ENCODE peak calls at places on chromosomes 4 and X, in nine cellular contexts. Y, R, I, H, B, O, Q, W and X are unnamed samples. For H3K27me3, the result is how much of the 10 kb centered on the place peaks cover.

GRCh38 chr4:41796545-41797210 is 48.2 kb upstream of the PHOX2B start:
- DNase-seq in B (no peak), W (no peak), Y (no peak), O (no peak), Q (no peak), R (peak), I (no peak), H (no peak), X (no peak)

GRCh38 chr4:154741877-154742851 is 1.6 kb upstream of the LRAT start:
- DNase-seq in Q (peak), O (no peak), W (peak), B (no peak), Y (no peak), H (no peak), I (no peak), R (peak), X (no peak)

GRCh38 chr4:156971623-156972369 is at the start of gene PDGFC:
- DNase-seq in R (peak), I (peak), B (peak), H (peak), Q (peak), O (peak), Y (no peak), W (peak), X (peak)

GRCh38 chrX:12975999-12976558 is 1.2 kb downstream of the TMSB4X start:
- DNase-seq in Q (peak), R (peak), H (peak), O (peak), W (peak), B (peak), I (peak), Y (no peak), X (no peak)

GRCh38 chr4:3244002-3244401 is 5.0 kb upstream of the MSANTD1 start:
- DNase-seq in Y (no peak), R (no peak), H (no peak), O (no peak), B (no peak), I (no peak), Q (no peak), W (no peak), X (no peak)

GRCh38 chr4:25113915-25114904 is 46.0 kb downstream of the SEPSECS start:
- DNase-seq in O (no peak), R (no peak), Q (no peak), H (no peak), I (peak), Y (no peak), B (peak), W (peak), X (no peak)

GRCh38 chrX:143642426-143642825 is 6.5 kb upstream of the SLITRK4 start:
- DNase-seq in Y (no peak), Q (no peak), O (no peak), W (no peak), R (no peak), B (peak), H (no peak), I (no peak), X (no peak)

GRCh38 chr4:130125468-130125867 is 1029.5 kb downstream of the C4orf33 start:
- DNase-seq in B (no peak), O (no peak), Y (no peak), R (no peak), H (no peak), I (no peak), Q (no peak), W (peak), X (no peak)

GRCh38 chr4:139950568-139950967 is 203.4 kb downstream of the MAML3 start:
- DNase-seq in I (no peak), Q (no peak), R (no peak), O (no peak), B (no peak), Y (no peak), W (peak), H (no peak), X (no peak)

GRCh38 chrX:139930923-139931645 is 1.8 kb downstream of the ATP11C start:
- DNase-seq in R (peak), W (peak), B (peak), H (no peak), I (no peak), Q (peak), O (peak), Y (peak), X (no peak)

GRCh38 chr4:109235683-109236082 is 66.8 kb downstream of the COL25A1 start:
- DNase-seq in I (no peak), R (no peak), B (no peak), W (no peak), O (no peak), Q (no peak), H (no peak), Y (no peak), X (no peak)

GRCh38 chrX:155957843-155958242 is 39.7 kb upstream of the IL9R start:
- DNase-seq in H (no peak), Y (no peak), I (no peak), Q (no peak), O (no peak), B (no peak), R (peak), W (no peak), X (no peak)

GRCh38 chrX:149979126-149979644 is 40.9 kb upstream of the EOLA2 start:
- DNase-seq in R (no peak), I (no peak), Y (no peak), Q (no peak), B (no peak), W (no peak), O (no peak), H (no peak), X (no peak)

GRCh38 chr4:1011022-1011694 is at the start of gene FGFRL1:
- DNase-seq in Y (peak), B (peak), R (peak), W (peak), H (peak), O (peak), I (peak), Q (peak), X (no peak)

GRCh38 chrX:106802388-106803275 is at the start of gene TBC1D8B:
- DNase-seq in W (peak), O (peak), H (peak), Q (peak), B (peak), R (peak), I (peak), Y (no peak), X (peak)

GRCh38 chrX:106802063-106802387 is 448 bp upstream of the TBC1D8B start:
- DNase-seq in Q (no peak), W (peak), R (no peak), I (no peak), Y (no peak), O (no peak), H (no peak), B (no peak), X (no peak)
- H3K27me3 ChIP-seq in Q (under half), W (under half), R (under half), I (under half), Y (under half), O (under half), H (under half), B (under half), X (under half)

GRCh38 chrX:69222103-69223090 is 57.1 kb upstream of the PJA1 start:
- DNase-seq in B (peak), Y (peak), W (peak), H (peak), Q (peak), O (peak), R (peak), I (peak), X (peak)

GRCh38 chrX:69221239-69222102 is 56.2 kb upstream of the PJA1 start:
- DNase-seq in W (no peak), Q (no peak), R (peak), H (no peak), O (no peak), B (no peak), Y (no peak), I (no peak), X (peak)

GRCh38 chrX:69231903-69232302 is 66.7 kb upstream of the PJA1 start:
- DNase-seq in I (no peak), H (no peak), B (peak), O (no peak), W (no peak), R (no peak), Q (no peak), Y (no peak), X (no peak)

GRCh38 chrX:69229436-69229835 is 64.2 kb upstream of the PJA1 start:
- DNase-seq in B (peak), Q (no peak), Y (no peak), H (no peak), R (no peak), I (peak), W (peak), O (no peak), X (no peak)

GRCh38 chrX:69226459-69227158 is 61.4 kb upstream of the PJA1 start:
- DNase-seq in R (no peak), W (no peak), B (no peak), Y (no peak), I (no peak), Q (no peak), H (no peak), O (no peak), X (no peak)
- H3K27ac ChIP-seq in R (no peak), W (no peak), B (no peak), Y (no peak), I (no peak), Q (no peak), H (no peak), O (no peak), X (no peak)

DNA sequence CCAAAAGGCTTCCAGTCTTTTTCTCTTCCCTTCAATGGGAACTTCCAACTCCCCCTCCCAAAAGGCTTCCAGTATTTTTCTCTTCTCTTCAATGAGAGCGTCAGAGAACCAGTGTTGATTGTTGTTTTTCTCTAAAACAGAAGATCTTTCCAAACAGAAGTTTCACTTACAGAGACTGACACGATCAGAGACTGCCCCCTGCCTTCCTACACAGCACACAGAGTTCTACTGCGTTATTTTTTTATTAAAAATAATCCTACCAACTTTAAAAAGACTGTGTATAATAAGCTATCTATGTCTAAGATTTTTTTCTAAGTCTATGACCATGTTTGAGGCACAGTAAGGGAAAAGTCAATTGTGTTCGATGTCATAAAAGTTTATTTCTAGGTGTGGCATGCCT is 3.5 kb upstream of the HTR2C start:
- DNase-seq in O (no peak), Q (no peak), H (no peak), W (no peak), Y (no peak), B (peak), R (peak), I (no peak), X (no peak)
- H3K27me3 ChIP-seq in O (half or more), Q (under half), H (under half), W (under half), Y (under half), B (under half), R (under half), I (under half), X (under half)

GRCh38 chrX:115949900-115950822 is 220.4 kb upstream of the AGTR2 start:
- DNase-seq in H (peak), B (peak), Q (peak), I (no peak), Y (peak), O (no peak), R (peak), W (no peak), X (peak)
- H3K27ac ChIP-seq in H (no peak), B (no peak), Q (no peak), I (no peak), Y (no peak), O (no peak), R (no peak), W (no peak), X (no peak)

GRCh38 chrX:112612558-112612957 is 67.2 kb downstream of the LHFPL1 start:
- DNase-seq in O (no peak), I (no peak), Q (no peak), W (peak), Y (no peak), H (no peak), B (no peak), R (no peak), X (no peak)
- H3K27me3 ChIP-seq in O (under half), I (under half), Q (under half), W (under half), Y (under half), H (under half), B (under half), R (under half), X (under half)

GRCh38 chr4:105191621-105192210 is 45.0 kb downstream of the TET2 start:
- DNase-seq in H (no peak), I (peak), R (no peak), O (no peak), Q (no peak), Y (no peak), B (peak), W (peak), X (no peak)
- H3K27ac ChIP-seq in H (peak), I (no peak), R (no peak), O (no peak), Q (no peak), Y (no peak), B (peak), W (no peak), X (no peak)

GRCh38 chrX:56783996-56784620 is 55.1 kb downstream of the NBDY start:
- DNase-seq in B (no peak), I (no peak), Q (peak), O (no peak), H (no peak), Y (no peak), R (no peak), W (no peak), X (peak)
- H3K27me3 ChIP-seq in B (under half), I (under half), Q (under half), O (under half), H (under half), Y (under half), R (under half), W (under half), X (under half)